ENCODE peak calls at places on chromosomes 7 and 10, in nine cellular contexts. S is activated T-cell treated with anti-CD3 and anti-CD28 coated beads for 1 hour; L is AML-193; P is activated CD4-positive, CD25-positive, alpha-beta regulatory T cell; I is Kasumi-1; C is AG10803; O is left ventricle myocardium inferior; X is activated T-helper 1 cell treated with anti-CD3 and anti-CD28 coated beads, Interleukin-12 subunit alpha, Interleukin-12 subunit beta, Interleukin-2, Interleukin-4 antibody, amounts not matched to agents 30 ng/mL and 10 ng/mL and 1 ng/mL, durations not matched to agents 14 hours and 24 hours and 36 hours; W is activated CD4-positive, alpha-beta T cell treated with anti-CD3 and anti-CD28 coated beads, Interleukin-2, amount 10 ng/mL, durations not matched to agents 7 days and 5 days. R is an unnamed sample.

GRCh38 chr10:75043256-75044121 is 68.0 kb upstream of the SAMD8 start:
- DNase-seq in X (peak), S (peak), W (peak), P (no peak), C (no peak), L (no peak), I (peak), O (no peak), R (no peak)

GRCh38 chr7:73612598-73613269 is 11.6 kb downstream of the MLXIPL start:
- DNase-seq in C (peak), X (no peak), O (no peak), S (no peak), L (no peak), P (no peak), I (peak), W (no peak), R (peak)

GRCh38 chr10:43342279-43343125 is 28.9 kb upstream of the FXYD4 start:
- DNase-seq in X (no peak), L (no peak), S (no peak), W (no peak), C (no peak), O (no peak), P (no peak), I (no peak), R (no peak)

GRCh38 chr10:49664006-49664841 is 15.2 kb upstream of the C10orf53 start:
- DNase-seq in W (no peak), S (no peak), I (no peak), O (no peak), P (no peak), X (no peak), L (no peak), C (no peak), R (no peak)

GRCh38 chr10:60270426-60270825 is 119.2 kb downstream of the ANK3 start:
- DNase-seq in L (no peak), O (no peak), P (no peak), C (peak), I (no peak), X (no peak), S (no peak), W (no peak), R (no peak)

GRCh38 chr7:106717997-106718871 is 57.3 kb upstream of the CCDC71L start:
- DNase-seq in X (peak), I (peak), L (peak), P (peak), W (peak), C (peak), O (no peak), S (peak), R (peak)

GRCh38 chr10:131934769-131935168 is 34.0 kb downstream of the PPP2R2D start:
- DNase-seq in S (no peak), L (no peak), C (no peak), W (no peak), O (no peak), P (no peak), X (no peak), I (no peak), R (no peak)

GRCh38 chr7:131546126-131546525 is 10.3 kb downstream of the PODXL start:
- DNase-seq in O (no peak), L (no peak), I (no peak), C (peak), X (no peak), W (no peak), S (no peak), P (no peak), R (peak)

GRCh38 chr7:34939175-34939574 is 98.1 kb downstream of the DPY19L1 start:
- DNase-seq in W (no peak), O (no peak), X (no peak), P (no peak), S (no peak), L (no peak), C (peak), I (no peak), R (no peak)

GRCh38 chr7:19116121-19117080 is 1.0 kb downstream of the TWIST1 start:
- DNase-seq in I (no peak), C (no peak), P (no peak), S (no peak), W (no peak), X (no peak), L (no peak), O (no peak), R (peak)

GRCh38 chr10:24132741-24133140 is 76.2 kb upstream of the KIAA1217 start:
- DNase-seq in L (no peak), S (no peak), I (no peak), C (peak), X (no peak), W (no peak), O (no peak), P (no peak), R (no peak)